ENCODE peak calls at places on chromosomes 12 and 14, in four cellular contexts. P is cardiac muscle cell, T is neural progenitor cell, V is kidney. R is an unnamed sample.

GRCh38 chr12:80593766-80594165 is 113.7 kb upstream of the MYF6 start:
- DNase-seq in P (no peak), T (no peak), V (no peak), R (no peak)

GRCh38 chr14:104332634-104333270 is 194.4 kb downstream of the KIF26A start:
- DNase-seq in P (no peak), T (no peak), V (peak), R (no peak)

GRCh38 chr14:55458800-55459577 is 18.6 kb upstream of the TBPL2 start:
- DNase-seq in P (no peak), T (no peak), V (no peak), R (no peak)

GRCh38 chr14:101874001-101874400 is 90.4 kb upstream of the DYNC1H1 start:
- DNase-seq in P (no peak), T (no peak), V (no peak), R (no peak)

GRCh38 chr12:132426349-132427176 is 63.4 kb upstream of the FBRSL1 start:
- DNase-seq in P (no peak), T (no peak), V (no peak), R (no peak)

GRCh38 chr12:52081263-52081733 is 1.8 kb downstream of the SMIM41 start:
- DNase-seq in P (no peak), T (peak), V (no peak), R (peak)

GRCh38 chr12:88509347-88509746 is 70.9 kb downstream of the KITLG start:
- DNase-seq in P (no peak), T (no peak), V (no peak), R (no peak)

GRCh38 chr14:102188187-102188586 is 48.5 kb downstream of the WDR20 start:
- DNase-seq in P (no peak), T (no peak), V (peak), R (no peak)

GRCh38 chr12:28583771-28584261 is 393.6 kb downstream of the CCDC91 start:
- DNase-seq in P (no peak), T (no peak), V (no peak), R (no peak)

GRCh38 chr12:18684430-18684829 is 53.4 kb downstream of the PLCZ1 start:
- DNase-seq in P (no peak), T (no peak), V (no peak), R (no peak)
- TF ChIP-seq CTCF in P (no peak), T (no peak), V (no peak), R (no peak)

DNA sequence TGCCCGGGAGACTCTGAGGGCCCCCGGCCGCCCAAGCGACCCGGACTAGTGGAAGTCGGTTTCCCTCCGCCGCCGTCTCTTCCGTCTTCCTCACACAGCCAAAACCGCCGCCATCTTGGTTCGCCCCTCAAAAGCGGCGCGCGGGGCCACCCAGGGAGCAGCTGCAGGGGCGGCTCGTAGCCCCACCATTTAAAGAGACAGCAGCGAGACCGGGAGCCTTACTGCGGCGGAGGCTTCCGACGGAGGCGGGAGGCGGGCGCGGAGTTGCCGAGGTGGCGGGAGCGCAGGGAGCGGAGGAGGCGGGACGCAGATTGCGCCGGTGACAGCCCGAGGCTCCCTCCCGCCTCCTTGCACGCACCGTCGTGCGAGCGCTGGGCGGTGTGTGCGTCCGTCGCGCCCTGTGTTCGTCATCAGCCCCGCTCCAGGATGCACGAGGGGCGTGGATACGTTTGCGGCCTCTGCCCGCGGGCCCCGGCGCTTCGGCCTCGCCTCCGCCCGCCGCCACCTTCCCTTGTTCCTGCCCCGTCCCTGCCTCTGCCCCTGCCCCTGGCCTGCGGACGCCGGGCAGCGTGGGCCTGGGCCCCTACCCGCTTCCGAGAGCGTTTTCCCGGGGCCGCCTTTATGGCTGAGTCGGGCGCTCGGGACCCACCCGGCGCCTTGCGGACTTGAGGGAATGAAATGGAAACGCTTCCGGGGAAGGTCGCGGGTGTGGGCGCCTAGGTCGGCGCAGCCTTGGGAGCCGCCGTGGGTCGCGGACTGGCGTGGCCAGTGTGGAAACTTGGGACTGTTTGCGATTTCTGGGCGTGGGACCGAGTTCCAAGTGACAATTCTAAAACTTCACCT is at the start of gene PPP4R3A:
- DNase-seq in P (peak), T (peak), V (peak), R (peak)
- TF ChIP-seq CTCF in P (no peak), T (no peak), V (no peak), R (no peak)

GRCh38 chr12:31362759-31363415 is 36.9 kb upstream of the SINHCAF start:
- DNase-seq in P (peak), T (peak), V (no peak), R (no peak)
- TF ChIP-seq CTCF in P (no peak), T (no peak), V (no peak), R (no peak)

GRCh38 chr12:47160296-47161244 is 80.8 kb upstream of the AMIGO2 start:
- DNase-seq in P (no peak), T (no peak), V (no peak), R (no peak)

GRCh38 chr12:47165934-47166333 is 86.2 kb upstream of the AMIGO2 start:
- DNase-seq in P (no peak), T (no peak), V (no peak), R (no peak)

GRCh38 chr12:47166365-47166764 is 86.6 kb upstream of the AMIGO2 start:
- DNase-seq in P (no peak), T (no peak), V (no peak), R (no peak)

GRCh38 chr12:47164116-47164515 is 84.4 kb upstream of the AMIGO2 start:
- DNase-seq in P (no peak), T (no peak), V (no peak), R (no peak)

GRCh38 chr12:47164730-47165439 is 85.1 kb upstream of the AMIGO2 start:
- DNase-seq in P (no peak), T (no peak), V (no peak), R (no peak)
- TF ChIP-seq CTCF in P (peak), T (no peak), V (no peak), R (no peak)

GRCh38 chr12:48969847-48970701 is 1.5 kb downstream of the WNT10B start:
- DNase-seq in P (peak), T (peak), V (no peak), R (no peak)
- TF ChIP-seq CTCF in P (peak), T (peak), V (no peak), R (no peak)

R was measured in activated B cell treated with CpG ODN at 0.5 μM for 24 hours.